ENCODE peak calls at places on chromosomes 2 and 18, in five cellular contexts. P, A, X, Q and W are unnamed samples.

GRCh38 chr2:67240507-67240906 is 156.6 kb upstream of the ETAA1 start:
- DNase-seq in P (no peak), A (no peak), Q (no peak), X (no peak), W (no peak)

GRCh38 chr18:54938506-54938905 is 20.8 kb downstream of the CCDC68 start:
- DNase-seq in A (no peak), X (no peak), P (no peak), Q (no peak), W (no peak)

GRCh38 chr18:76518543-76519155 is 23.6 kb upstream of the ZNF516 start:
- DNase-seq in Q (peak; percentile 34), A (no peak), X (no peak), P (peak; percentile 70), W (peak; percentile 23)

GRCh38 chr18:13725566-13726227 is 661 bp downstream of the FAM210A start:
- DNase-seq in A (no peak), X (no peak), P (no peak), Q (no peak), W (peak; percentile 39)

GRCh38 chr2:105969552-105969951 is 224.5 kb downstream of the UXS1 start:
- DNase-seq in A (no peak), Q (no peak), P (no peak), X (peak; percentile 25), W (no peak)

GRCh38 chr2:117917223-117917917 is 96.5 kb downstream of the CCDC93 start:
- DNase-seq in Q (no peak), P (no peak), A (no peak), X (no peak), W (no peak)

GRCh38 chr2:20423376-20423775 is 23.5 kb upstream of the RHOB start:
- DNase-seq in X (no peak), A (no peak), P (no peak), Q (no peak), W (no peak)

GRCh38 chr2:46082531-46083485 is 214.4 kb upstream of the EPAS1 start:
- DNase-seq in Q (no peak), X (peak; percentile 42), A (no peak), P (peak; percentile 67), W (no peak)

GRCh38 chr2:128557841-128558241 is 239.2 kb upstream of the HS6ST1 start:
- DNase-seq in Q (no peak), A (no peak), P (no peak), X (no peak), W (no peak)

GRCh38 chr2:194087569-194087968 is 1569.5 kb upstream of the SLC39A10 start:
- DNase-seq in Q (no peak), A (no peak), P (no peak), X (no peak), W (no peak)

GRCh38 chr2:145344076-145344724 is 824.3 kb upstream of the ZEB2 start:
- DNase-seq in A (no peak), P (no peak), Q (no peak), X (no peak), W (no peak)

GRCh38 chr2:240703417-240704341 is 12.0 kb downstream of the AQP12A start:
- DNase-seq in Q (no peak), X (no peak), A (no peak), P (peak; percentile 32), W (no peak)

GRCh38 chr2:190069936-190070696 is 7.6 kb upstream of the MSTN start:
- DNase-seq in X (peak; percentile 74), Q (no peak), A (no peak), P (no peak), W (peak; percentile 33)

GRCh38 chr2:24403168-24403850 is 43.0 kb upstream of the ITSN2 start:
- DNase-seq in Q (no peak), A (no peak), X (no peak), P (no peak), W (no peak)

GRCh38 chr2:20350105-20350712 is 435 bp downstream of the PUM2 start:
- DNase-seq in A (peak; percentile 62), Q (no peak), P (peak; percentile 62), X (peak; percentile 67), W (peak; percentile 59)

GRCh38 chr2:121505005-121505404 is 25.7 kb upstream of the RNU4ATAC start:
- DNase-seq in P (no peak), Q (no peak), A (no peak), X (no peak), W (no peak)

GRCh38 chr18:74529811-74530583 is 4.3 kb upstream of the CNDP1 start:
- DNase-seq in P (no peak), A (no peak), Q (no peak), X (no peak), W (no peak)

GRCh38 chr2:27285481-27285880 is 3.3 kb downstream of the TRIM54 start:
- DNase-seq in X (no peak), Q (no peak), P (no peak), A (no peak), W (no peak)

GRCh38 chr2:70247364-70248144 is 874 bp downstream of the TIA1 start:
- DNase-seq in X (no peak), A (no peak), P (no peak), Q (no peak), W (no peak)

GRCh38 chr2:240604291-240604938 is 17.9 kb downstream of the CAPN10 start:
- DNase-seq in A (peak; percentile 65), P (peak; percentile 91), Q (peak; percentile 42), X (peak; percentile 71), W (peak; percentile 84)

GRCh38 chr2:187580462-187581124 is 26.4 kb upstream of the TFPI start:
- DNase-seq in A (no peak), P (no peak), Q (no peak), X (no peak), W (no peak)

GRCh38 chr2:235500761-235501662 is 7.2 kb downstream of the AGAP1 start:
- DNase-seq in X (no peak), A (no peak), P (no peak), Q (no peak), W (no peak)

GRCh38 chr2:54605836-54606235 is 117.6 kb upstream of the EML6 start:
- DNase-seq in Q (no peak), X (no peak), A (no peak), P (no peak), W (no peak)

GRCh38 chr18:74836296-74837139 is 238.8 kb downstream of the ZNF407 start:
- DNase-seq in X (peak; percentile 31), P (no peak), A (peak; percentile 22), Q (no peak), W (peak; percentile 39)

GRCh38 chr2:139067874-139068273 is 287.7 kb upstream of the NXPH2 start:
- DNase-seq in P (no peak), Q (no peak), X (no peak), A (no peak), W (no peak)

GRCh38 chr2:240810621-240811020 is 9.4 kb downstream of the KIF1A start:
- DNase-seq in P (no peak), X (no peak), Q (no peak), A (peak; percentile 11), W (no peak)

GRCh38 chr2:226063704-226064390 is 664.3 kb downstream of the NYAP2 start:
- DNase-seq in A (no peak), P (no peak), X (no peak), Q (no peak), W (no peak)

GRCh38 chr2:210432633-210433032 is 43.9 kb downstream of the LANCL1 start:
- DNase-seq in P (no peak), A (no peak), Q (no peak), X (no peak), W (no peak)

GRCh38 chr2:210428415-210429179 is 48.0 kb downstream of the LANCL1 start:
- DNase-seq in A (no peak), Q (no peak), X (no peak), P (no peak), W (no peak)

GRCh38 chr2:210429403-210430137 is 47.0 kb downstream of the LANCL1 start:
- DNase-seq in X (no peak), A (no peak), Q (no peak), P (no peak), W (no peak)
- H3K36me3 ChIP-seq in X (peaks cover 15% of the 10 kb centered on the region), A (peaks cover 3% of the 10 kb centered on the region), Q (peaks cover 6% of the 10 kb centered on the region), P (peaks cover 7% of the 10 kb centered on the region), W (no peaks in the 10 kb centered on the region)

GRCh38 chr2:8678731-8679566 is 2.9 kb upstream of the ID2 start:
- DNase-seq in A (peak; percentile 91), X (peak; percentile 95), Q (peak; percentile 88), P (peak; percentile 96), W (peak; percentile 92)

GRCh38 chr2:8676915-8677645 is 4.8 kb upstream of the ID2 start:
- DNase-seq in X (no peak), P (no peak), Q (no peak), A (no peak), W (peak; percentile 35)

GRCh38 chr2:8679567-8679826 is 2.4 kb upstream of the ID2 start:
- DNase-seq in A (no peak), P (no peak), X (no peak), Q (no peak), W (no peak)

GRCh38 chr2:8676191-8676914 is 5.5 kb upstream of the ID2 start:
- DNase-seq in X (no peak), A (peak; percentile 74), P (peak; percentile 94), Q (peak; percentile 78), W (peak; percentile 86)

DNA sequence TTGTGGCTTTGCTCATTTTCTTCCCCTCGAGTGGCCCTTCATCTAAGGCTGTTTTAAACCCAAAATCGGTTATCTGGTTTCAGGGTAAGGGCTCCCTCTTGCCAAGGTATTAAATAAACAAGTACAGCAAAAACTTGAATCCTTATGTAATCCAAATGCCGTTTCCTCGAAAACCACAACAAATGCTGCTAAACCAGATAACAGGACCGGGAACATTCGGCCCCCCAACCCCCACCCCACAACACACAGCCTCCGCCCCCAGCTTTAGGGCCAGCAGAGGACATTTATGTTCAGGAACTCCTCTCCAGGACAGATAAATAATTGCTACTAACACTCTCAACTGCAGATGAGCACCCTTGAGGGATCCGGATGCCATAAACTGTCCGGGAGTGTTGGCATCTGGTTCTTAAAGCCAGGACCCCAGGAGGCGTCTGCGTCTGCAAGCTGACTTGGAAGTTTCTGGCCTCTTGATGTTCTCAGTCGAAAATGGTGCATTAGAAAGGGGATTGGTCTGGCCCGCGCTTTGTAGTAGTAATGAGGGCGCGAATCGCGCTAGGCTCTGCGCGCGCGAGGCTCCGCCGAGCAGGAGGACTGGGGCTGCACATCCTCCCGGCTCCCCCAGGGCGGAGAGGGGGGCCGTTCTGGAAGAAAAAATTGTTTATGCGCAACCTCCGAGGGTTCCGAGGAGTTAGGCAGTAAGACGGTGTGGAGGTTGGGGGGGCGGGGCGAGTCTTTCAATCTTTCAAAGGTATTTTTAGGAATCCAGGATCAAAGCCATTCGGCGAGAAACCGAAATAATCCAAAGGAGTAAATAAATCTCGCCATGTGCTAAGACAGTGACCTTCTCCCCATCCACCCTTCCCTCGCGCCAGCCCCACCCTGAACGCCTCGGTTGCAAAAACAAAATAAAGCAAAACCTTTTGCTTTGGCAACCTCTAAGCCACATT is 3.9 kb upstream of the ID2 start:
- DNase-seq in X (peak; percentile 76), Q (no peak), P (peak; percentile 78), A (peak; percentile 55), W (peak; percentile 73)
- H3K27ac ChIP-seq in X (peak overlapping the region; percentile 96), Q (peak overlapping the region; percentile 94), P (peak overlapping the region; percentile 98), A (peak overlapping the region; percentile 98), W (peak overlapping the region; percentile 84)

DNA sequence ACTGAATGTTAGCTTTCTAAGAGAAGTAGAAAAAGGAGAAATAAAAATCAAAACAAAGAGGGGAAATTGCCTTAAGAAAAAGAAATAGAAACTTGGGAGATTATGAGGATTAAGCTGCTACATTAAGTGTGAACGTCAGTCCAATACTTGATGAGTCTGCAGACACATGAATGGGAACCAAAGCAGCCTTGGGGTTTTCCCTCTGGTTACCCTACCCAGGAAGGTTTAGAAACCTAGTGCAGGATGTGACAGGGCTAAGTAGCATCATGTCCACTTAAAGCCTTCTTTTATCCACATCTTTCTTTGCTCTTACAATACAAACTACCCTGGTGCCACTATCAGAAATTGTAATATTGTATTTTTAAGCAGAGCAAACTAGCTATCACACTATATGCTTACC is 22.3 kb downstream of the SLC35F5 start:
- DNase-seq in P (no peak), Q (no peak), A (no peak), X (no peak), W (no peak)
- H3K36me3 ChIP-seq in P (no peaks in the 10 kb centered on the region), Q (peaks cover 5% of the 10 kb centered on the region), A (peaks cover 6% of the 10 kb centered on the region), X (peaks cover 30% of the 10 kb centered on the region), W (no peaks in the 10 kb centered on the region)

GRCh38 chr2:32805104-32806095 is 141.4 kb upstream of the LTBP1 start:
- DNase-seq in X (no peak), A (no peak), Q (no peak), P (no peak), W (peak; percentile 35)
- H3K27ac ChIP-seq in X (no peak overlapping the region), A (no peak overlapping the region), Q (no peak overlapping the region), P (no peak overlapping the region), W (no peak overlapping the region)